ENCODE peak calls at places on chromosomes 13 and 19, in four cellular contexts. B is HepG2, C is vagina, L is suprapubic skin. M is an unnamed sample.

GRCh38 chr13:22086593-22086992 is 415.7 kb downstream of the FGF9 start:
- DNase-seq in C (no peak), B (no peak), L (no peak), M (no peak)

GRCh38 chr19:34999498-35000337 is at the start of gene GRAMD1A:
- DNase-seq in L (peak; percentile 89), B (peak; percentile 81), C (no peak), M (peak; percentile 92)

GRCh38 chr13:20570540-20570939 is 3.6 kb downstream of the IFT88 start:
- DNase-seq in B (no peak), C (no peak), L (no peak), M (no peak)

GRCh38 chr13:22770891-22771290 is 409.9 kb upstream of the SGCG start:
- DNase-seq in B (no peak), L (no peak), C (no peak), M (no peak)

GRCh38 chr13:21225841-21226581 is 49.6 kb downstream of the MRPL57 start:
- DNase-seq in B (no peak), L (no peak), C (no peak), M (no peak)

GRCh38 chr19:10419646-10420443 is 493 bp upstream of the PDE4A start:
- DNase-seq in L (no peak), B (no peak), C (no peak), M (no peak)

GRCh38 chr19:12711187-12711586 is 12.5 kb downstream of the TNPO2 start:
- DNase-seq in C (no peak), B (no peak), L (no peak), M (no peak)

GRCh38 chr13:114068723-114069322 is 63.6 kb downstream of the RASA3 start:
- DNase-seq in L (peak; percentile 77), B (no peak), C (no peak), M (peak; percentile 72)

GRCh38 chr13:40667622-40667978 is 1.2 kb upstream of the FOXO1 start:
- DNase-seq in L (peak; percentile 73), B (no peak), C (no peak), M (no peak)

GRCh38 chr13:28438067-28438466 is 56.9 kb downstream of the FLT1 start:
- DNase-seq in L (no peak), B (no peak), C (no peak), M (no peak)

DNA sequence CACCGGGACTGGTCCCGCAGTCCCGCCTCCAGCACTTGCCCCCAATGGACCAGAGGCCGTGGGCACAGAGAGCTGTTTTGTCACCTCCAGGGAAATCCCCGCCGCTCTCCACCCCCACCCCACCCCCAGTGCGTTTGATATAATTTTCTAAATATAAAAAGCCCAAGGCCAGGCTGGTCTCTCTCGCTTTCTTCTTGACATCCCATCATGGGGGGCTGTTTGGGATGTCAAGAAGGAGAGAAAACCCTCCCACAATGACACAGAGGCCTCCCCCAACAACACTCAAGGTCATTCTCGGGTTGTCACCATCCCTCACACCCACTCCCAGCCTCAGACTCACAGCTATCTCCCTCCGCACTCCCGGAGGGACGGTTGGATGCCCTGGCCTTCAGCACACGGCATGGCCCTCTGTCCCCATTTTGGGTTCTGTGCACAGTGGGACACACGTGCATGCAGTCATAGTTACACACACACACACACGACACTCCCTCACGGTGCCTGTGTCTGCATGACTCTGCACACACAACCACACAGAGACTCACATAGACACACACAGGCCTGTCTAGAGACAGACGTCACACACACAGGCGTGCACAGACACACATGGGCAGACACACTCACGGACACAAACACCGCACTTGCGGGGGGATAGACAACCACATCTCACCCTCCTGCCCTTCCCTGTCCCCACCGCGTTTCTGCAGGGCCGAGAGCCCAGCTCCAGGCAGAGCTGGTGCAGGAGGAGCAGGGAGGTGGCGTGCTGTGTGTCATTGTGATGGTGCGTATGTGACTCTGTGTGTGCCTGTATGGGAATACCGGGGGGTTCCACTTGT is 4.8 kb upstream of the NFIC start:
- DNase-seq in L (no peak), B (no peak), C (no peak), M (no peak)
- H3K4me3 ChIP-seq in L (peak overlapping the region; percentile 84), B (no peak overlapping the region), C (peak overlapping the region; percentile 97), M (peak overlapping the region; percentile 99)

GRCh38 chr19:38946229-38947010 is 15.7 kb downstream of the MRPS12 start:
- DNase-seq in C (no peak), B (no peak), L (no peak), M (no peak)

GRCh38 chr19:38951187-38951586 is 20.4 kb downstream of the MRPS12 start:
- DNase-seq in C (no peak), B (no peak), L (no peak), M (no peak)

GRCh38 chr19:38952395-38953165 is 21.8 kb downstream of the MRPS12 start:
- DNase-seq in C (no peak), L (no peak), B (peak; percentile 51), M (no peak)

GRCh38 chr19:38953677-38954076 is 21.9 kb downstream of the FBXO17 start:
- DNase-seq in C (no peak), L (no peak), B (no peak), M (no peak)

DNA sequence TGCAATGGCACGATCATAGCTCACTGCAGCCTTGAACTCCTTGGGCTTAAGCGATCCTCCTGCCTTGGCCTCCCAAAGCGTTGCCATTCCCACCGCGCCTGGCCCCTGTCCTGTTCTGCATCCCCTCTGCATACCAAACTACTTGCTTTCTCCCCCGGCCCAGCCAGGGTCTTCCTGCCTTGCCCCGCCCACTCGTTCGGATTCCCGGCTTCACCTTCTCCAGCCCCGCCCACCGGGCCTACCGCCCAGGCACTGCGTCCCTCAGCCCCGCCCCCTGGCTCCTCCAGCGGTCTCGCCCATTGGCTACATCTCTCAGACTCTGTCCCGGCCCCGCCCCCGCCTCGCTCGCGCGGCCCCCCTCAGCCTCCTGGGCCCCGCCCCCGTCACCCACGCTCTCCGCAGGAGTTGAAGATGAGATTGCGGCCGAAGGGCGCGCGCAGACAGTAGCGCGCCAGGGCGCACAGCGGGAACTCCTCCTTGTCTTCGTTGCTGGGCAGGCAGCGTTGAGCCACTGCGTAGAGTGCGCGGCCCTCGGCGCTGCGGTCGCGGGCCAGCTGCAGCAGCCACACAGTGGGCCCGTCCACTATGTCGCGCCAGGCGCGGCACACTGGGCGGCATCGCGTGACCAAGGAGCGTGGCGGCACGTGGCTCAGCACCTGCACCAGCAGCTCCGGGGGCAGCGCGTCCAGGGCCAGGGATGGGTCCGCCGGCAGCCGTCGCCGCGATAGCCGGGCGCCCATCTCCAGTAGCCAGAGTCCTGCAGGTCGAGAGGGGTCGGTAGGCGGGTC is 19.0 kb downstream of the MRPS12 start:
- DNase-seq in L (peak; percentile 90), C (no peak), B (no peak), M (peak; percentile 91)
- TF ChIP-seq POLR2AphosphoS5 in L (no peak), C (no peak), B (peak; percentile 20), M (no peak)

DNA sequence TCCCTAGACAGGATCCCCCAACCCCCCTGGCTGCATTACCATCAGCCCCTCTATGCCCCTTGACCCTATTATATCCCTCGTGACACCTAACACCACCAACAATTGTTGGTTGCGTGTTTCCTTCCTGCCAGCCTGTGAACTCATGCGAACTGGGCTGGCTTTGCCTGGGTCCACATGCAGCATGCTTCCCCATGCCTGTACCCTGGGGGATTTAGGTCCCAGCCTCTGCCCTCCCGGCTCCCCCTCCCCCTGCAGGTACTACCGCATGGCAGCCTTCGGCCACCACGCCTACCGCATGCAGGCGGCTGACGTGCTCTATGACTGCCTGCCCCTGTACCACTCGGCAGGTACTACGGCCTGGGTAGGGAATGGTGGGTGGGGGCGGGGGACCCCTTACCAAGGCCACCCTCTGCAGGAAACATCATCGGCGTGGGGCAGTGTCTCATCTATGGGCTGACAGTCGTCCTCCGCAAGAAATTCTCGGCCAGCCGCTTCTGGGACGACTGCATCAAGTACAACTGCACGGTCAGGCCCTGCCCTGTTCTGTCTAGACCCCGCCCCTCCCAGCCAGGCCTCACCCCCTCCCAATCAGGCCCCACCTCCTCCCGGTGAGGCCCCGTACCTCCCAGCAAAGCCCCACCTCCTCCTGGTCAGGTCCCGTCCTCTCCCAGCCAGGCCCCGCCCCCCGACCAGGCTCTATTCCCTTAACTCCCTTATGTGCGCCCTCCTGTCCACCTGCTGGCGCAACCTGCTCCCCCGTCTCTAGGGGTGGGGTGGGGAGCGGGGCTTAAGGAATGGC is 18.5 kb downstream of the SLC27A1 start:
- DNase-seq in B (peak; percentile 88), C (no peak), L (no peak), M (peak; percentile 93)
- H3K4me3 ChIP-seq in B (peak overlapping the region; percentile 8), C (peak overlapping the region; percentile 5), L (peak overlapping the region; percentile 35), M (no peak overlapping the region)

GRCh38 chr19:48696353-48697010 is 711 bp downstream of the FUT2 start:
- DNase-seq in B (no peak), C (no peak), L (no peak), M (no peak)

GRCh38 chr19:48695743-48696352 is at the start of gene FUT2:
- DNase-seq in C (no peak), B (no peak), L (no peak), M (peak; percentile 72)

GRCh38 chr19:48703316-48703715 is 7.5 kb downstream of the FUT2 start:
- DNase-seq in B (no peak), C (no peak), L (no peak), M (peak; percentile 63)

GRCh38 chr19:48702701-48703100 is 6.9 kb downstream of the FUT2 start:
- DNase-seq in L (no peak), B (no peak), C (no peak), M (peak; percentile 51)

GRCh38 chr19:48698046-48698445 is 2.3 kb downstream of the FUT2 start:
- DNase-seq in B (no peak), C (no peak), L (no peak), M (no peak)
- TF ChIP-seq POLR2AphosphoS5 in B (no peak), C (no peak), L (no peak), M (no peak)

GRCh38 chr13:24679686-24680085 is 522 bp upstream of the ATP12A start:
- DNase-seq in C (no peak), L (no peak), B (no peak), M (no peak)
- H3K4me3 ChIP-seq in C (peak overlapping the region; percentile 32), L (no peak overlapping the region), B (no peak overlapping the region), M (no peak overlapping the region)

GRCh38 chr19:45076851-45077730 is 813 bp upstream of the ZNF296 start:
- DNase-seq in C (no peak), L (no peak), B (no peak), M (no peak)
- TF ChIP-seq POLR2AphosphoS5 in C (no peak), L (no peak), B (no peak), M (no peak)

DNA sequence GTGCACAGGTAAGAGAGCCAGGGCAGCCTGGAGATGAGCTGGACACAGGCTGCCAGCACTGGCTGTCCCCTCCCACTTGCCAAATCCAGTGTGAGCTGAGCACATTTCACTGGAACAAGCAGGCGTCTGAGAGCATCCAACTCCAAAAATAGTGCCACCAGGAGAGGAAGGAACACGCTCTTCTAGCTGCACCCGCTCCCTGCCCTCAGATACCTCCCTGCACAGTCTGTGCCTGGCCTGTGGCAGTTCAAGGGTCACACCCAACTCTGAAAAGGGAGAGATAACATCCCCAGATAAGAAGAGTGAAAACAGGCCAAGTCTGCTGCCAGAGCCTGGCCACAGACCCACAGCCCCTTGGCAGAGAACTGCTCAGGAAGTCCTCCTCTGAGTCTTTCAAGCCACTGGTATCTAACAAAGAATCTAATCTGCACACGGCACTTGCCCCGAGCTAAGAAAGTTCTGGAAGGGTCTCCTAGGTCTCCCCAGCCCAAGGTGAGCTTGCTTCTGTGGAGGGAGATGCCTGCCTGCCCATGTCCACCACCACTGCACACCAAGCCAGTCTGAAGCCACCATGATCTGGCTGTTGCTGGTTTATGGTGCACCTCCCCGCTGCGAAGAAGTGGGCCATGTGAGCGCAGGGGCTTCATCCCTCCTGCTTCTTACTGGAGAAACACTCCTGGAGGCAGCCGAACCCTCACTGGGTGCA is 14.7 kb downstream of the ELL start:
- DNase-seq in L (no peak), C (no peak), B (no peak), M (no peak)
- H3K4me3 ChIP-seq in L (no peak overlapping the region), C (no peak overlapping the region), B (no peak overlapping the region), M (no peak overlapping the region)

DNA sequence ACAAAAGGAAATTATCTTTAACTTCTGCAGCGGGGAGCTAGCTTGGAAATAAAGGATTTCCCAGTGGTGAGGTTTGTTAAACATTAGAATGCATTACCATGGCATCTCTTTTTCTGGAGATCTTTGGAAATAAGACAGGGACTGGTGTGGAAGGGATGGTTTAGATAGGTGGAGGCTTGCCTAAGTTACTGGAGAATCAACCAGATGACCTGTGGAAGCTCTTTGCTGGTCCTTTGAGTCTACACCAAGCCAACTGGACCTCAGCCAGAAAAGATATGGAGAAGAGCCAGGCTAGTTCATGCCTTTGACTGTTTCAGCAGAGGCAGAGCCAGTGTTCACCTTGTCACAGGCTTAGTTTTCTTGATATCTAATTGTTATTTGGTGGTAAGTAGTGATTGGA is 134.7 kb downstream of the KCNRG start:
- DNase-seq in C (no peak), B (no peak), L (no peak), M (no peak)
- TF ChIP-seq POLR2AphosphoS5 in C (no peak), B (no peak), L (no peak), M (no peak)

M was measured in upper lobe of left lung.